ENCODE peak calls at places on chromosomes 1 and 21, in six cellular contexts. U is activated T-cell treated with anti-CD3 and anti-CD28 coated beads for 24 hours; S is cardiac muscle cell; L is NCI-H82; H is stimulated activated CD4-positive, alpha-beta T cell treated with anti-CD3 and anti-CD28 coated beads, Interleukin-2, amount 100 ng/mL, for 48 hours; V is activated CD4-positive, alpha-beta memory T cell treated with anti-CD3 and anti-CD28 coated beads, Interleukin-2, amount 10 ng/mL, durations not matched to agents 7 days and 5 days. K is an unnamed sample.

GRCh38 chr1:159889202-159889601 is 10.8 kb downstream of the CFAP45 start:
- DNase-seq in U (no peak), S (no peak), L (no peak), H (no peak), V (no peak), K (no peak)

GRCh38 chr21:45534591-45535331 is 7.5 kb downstream of the SLC19A1 start:
- DNase-seq in U (no peak), S (peak), L (no peak), H (no peak), V (no peak), K (no peak)

GRCh38 chr1:20389551-20389950 is 96.5 kb downstream of the CAMK2N1 start:
- DNase-seq in U (no peak), S (no peak), L (no peak), H (no peak), V (no peak), K (no peak)

GRCh38 chr21:34834307-34834706 is 165.5 kb downstream of the CLIC6 start:
- DNase-seq in U (no peak), S (no peak), L (no peak), H (no peak), V (no peak), K (no peak)

GRCh38 chr21:44684483-44684882 is 2.5 kb upstream of the KRTAP12-1 start:
- DNase-seq in U (no peak), S (no peak), L (no peak), H (no peak), V (no peak), K (no peak)

GRCh38 chr1:223198628-223198965 is 55.5 kb upstream of the TLR5 start:
- DNase-seq in U (no peak), S (no peak), L (no peak), H (no peak), V (no peak), K (no peak)

GRCh38 chr1:11898831-11899467 is 27.3 kb downstream of the KIAA2013 start:
- DNase-seq in U (no peak), S (peak), L (no peak), H (no peak), V (no peak), K (no peak)

GRCh38 chr1:212234431-212235298 is 50.5 kb upstream of the PPP2R5A start:
- DNase-seq in U (no peak), S (peak), L (no peak), H (no peak), V (peak), K (peak)

GRCh38 chr1:42816600-42817439 is at the start of the genes ERMAP and SVBP:
- DNase-seq in U (peak), S (peak), L (peak), H (peak), V (peak), K (peak)

GRCh38 chr1:204463125-204464060 is 31.2 kb downstream of the PIK3C2B start:
- DNase-seq in U (no peak), S (no peak), L (no peak), H (no peak), V (no peak), K (no peak)

GRCh38 chr1:240190881-240191385 is 99.2 kb downstream of the FMN2 start:
- DNase-seq in U (no peak), S (peak), L (peak), H (no peak), V (no peak), K (peak)